ENCODE peak calls at places on chromosome 15, in six cellular contexts. One of them, this sample, is unnamed. For H3K27me3 and H3K36me3, the result is how much of the 10 kb centered on the place peaks cover.

GRCh38 chr15:33716025-33716424 is 252.3 kb upstream of the CHRM5 start:
- DNase-seq in PC-3: no peak
- DNase-seq in CD8-positive, alpha-beta T cell: no peak
- DNase-seq in body of pancreas: no peak
- DNase-seq in breast epithelium: no peak
- DNase-seq in PC-9: no peak
- DNase-seq in this sample: no peak

GRCh38 chr15:96294766-96295165 is 35.7 kb upstream of the NR2F2 start:
- DNase-seq in CD8-positive, alpha-beta T cell: no peak
- DNase-seq in body of pancreas: no peak
- DNase-seq in PC-3: no peak
- DNase-seq in breast epithelium: no peak
- DNase-seq in PC-9: no peak
- DNase-seq in this sample: no peak

GRCh38 chr15:29776859-29777258 is 45.4 kb downstream of the TJP1 start:
- DNase-seq in body of pancreas: no peak
- DNase-seq in CD8-positive, alpha-beta T cell: no peak
- DNase-seq in PC-3: no peak
- DNase-seq in PC-9: no peak
- DNase-seq in breast epithelium: no peak
- DNase-seq in this sample: no peak

GRCh38 chr15:63121382-63122001 is at the start of gene LACTB:
- DNase-seq in body of pancreas: peak
- DNase-seq in CD8-positive, alpha-beta T cell: peak
- DNase-seq in PC-9: peak
- DNase-seq in PC-3: peak
- DNase-seq in breast epithelium: peak
- DNase-seq in this sample: peak

GRCh38 chr15:42107483-42107882 is 13.1 kb upstream of the PLA2G4D start:
- DNase-seq in CD8-positive, alpha-beta T cell: no peak
- DNase-seq in PC-3: no peak
- DNase-seq in breast epithelium: no peak
- DNase-seq in body of pancreas: peak
- DNase-seq in PC-9: no peak
- DNase-seq in this sample: peak

GRCh38 chr15:93987068-93987467 is 244.3 kb upstream of the MCTP2 start:
- DNase-seq in PC-3: no peak
- DNase-seq in PC-9: no peak
- DNase-seq in body of pancreas: no peak
- DNase-seq in CD8-positive, alpha-beta T cell: no peak
- DNase-seq in breast epithelium: no peak
- DNase-seq in this sample: no peak

GRCh38 chr15:31471731-31472430 is 145.2 kb downstream of the KLF13 start:
- DNase-seq in body of pancreas: no peak
- DNase-seq in PC-3: peak
- DNase-seq in PC-9: no peak
- DNase-seq in breast epithelium: no peak
- DNase-seq in CD8-positive, alpha-beta T cell: no peak
- DNase-seq in this sample: peak

GRCh38 chr15:94494732-94495131 is 263.4 kb downstream of the MCTP2 start:
- DNase-seq in PC-3: peak
- DNase-seq in breast epithelium: no peak
- DNase-seq in PC-9: no peak
- DNase-seq in CD8-positive, alpha-beta T cell: no peak
- DNase-seq in body of pancreas: no peak
- DNase-seq in this sample: no peak

GRCh38 chr15:25670025-25670554 is 193.0 kb downstream of the ATP10A start:
- DNase-seq in PC-3: no peak
- DNase-seq in CD8-positive, alpha-beta T cell: no peak
- DNase-seq in PC-9: no peak
- DNase-seq in breast epithelium: no peak
- DNase-seq in body of pancreas: peak
- DNase-seq in this sample: peak

GRCh38 chr15:68704496-68705021 is 116.1 kb downstream of the ANP32A start:
- DNase-seq in CD8-positive, alpha-beta T cell: no peak
- DNase-seq in PC-3: no peak
- DNase-seq in PC-9: no peak
- DNase-seq in breast epithelium: no peak
- DNase-seq in body of pancreas: no peak
- DNase-seq in this sample: peak

GRCh38 chr15:56869573-56869972 is 48.9 kb upstream of the TCF12 start:
- DNase-seq in PC-3: no peak
- DNase-seq in PC-9: no peak
- DNase-seq in breast epithelium: no peak
- DNase-seq in CD8-positive, alpha-beta T cell: no peak
- DNase-seq in body of pancreas: peak
- DNase-seq in this sample: no peak

GRCh38 chr15:50257924-50258323 is 7.6 kb downstream of the HDC start:
- DNase-seq in PC-3: peak
- DNase-seq in body of pancreas: no peak
- DNase-seq in PC-9: peak
- DNase-seq in breast epithelium: no peak
- DNase-seq in CD8-positive, alpha-beta T cell: no peak
- DNase-seq in this sample: no peak

GRCh38 chr15:68424754-68425390 is 7.1 kb downstream of the ITGA11 start:
- DNase-seq in PC-9: no peak
- DNase-seq in breast epithelium: no peak
- DNase-seq in body of pancreas: no peak
- DNase-seq in CD8-positive, alpha-beta T cell: no peak
- DNase-seq in PC-3: no peak
- DNase-seq in this sample: no peak

GRCh38 chr15:77026501-77027110 is 31.7 kb downstream of the PSTPIP1 start:
- DNase-seq in CD8-positive, alpha-beta T cell: no peak
- DNase-seq in PC-3: no peak
- DNase-seq in PC-9: no peak
- DNase-seq in breast epithelium: no peak
- DNase-seq in body of pancreas: no peak
- DNase-seq in this sample: no peak

GRCh38 chr15:34434627-34435305 is 2.8 kb downstream of the GOLGA8A start:
- DNase-seq in breast epithelium: no peak
- DNase-seq in PC-9: no peak
- DNase-seq in body of pancreas: no peak
- DNase-seq in PC-3: no peak
- DNase-seq in CD8-positive, alpha-beta T cell: no peak
- DNase-seq in this sample: no peak

GRCh38 chr15:20356444-20357138 is 185.0 kb downstream of the GOLGA6L6 start:
- DNase-seq in breast epithelium: peak
- DNase-seq in CD8-positive, alpha-beta T cell: peak
- DNase-seq in PC-9: peak
- DNase-seq in body of pancreas: no peak
- DNase-seq in PC-3: peak
- DNase-seq in this sample: peak

GRCh38 chr15:77710637-77711036 is 77.9 kb upstream of the LINGO1 start:
- DNase-seq in breast epithelium: peak
- DNase-seq in PC-3: no peak
- DNase-seq in CD8-positive, alpha-beta T cell: no peak
- DNase-seq in PC-9: no peak
- DNase-seq in body of pancreas: no peak
- DNase-seq in this sample: no peak

DNA sequence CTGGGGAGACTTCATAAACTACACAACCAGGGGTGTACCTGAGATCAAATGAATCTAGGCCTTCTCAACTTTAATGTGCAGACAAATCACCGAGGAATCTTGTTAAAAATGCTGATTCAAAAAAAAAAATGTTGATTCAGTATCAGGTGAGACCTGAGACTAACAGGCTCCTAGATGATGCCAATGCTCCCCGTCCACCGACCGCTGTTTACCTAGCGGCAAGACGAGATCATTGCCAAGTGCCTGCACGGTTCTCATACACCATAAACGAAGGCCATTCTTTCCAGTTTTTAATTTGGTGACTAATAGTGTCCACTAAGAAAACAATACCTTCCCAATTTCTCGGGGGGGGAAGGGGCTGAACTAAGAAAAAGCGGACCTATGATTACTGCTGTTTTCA is 2.5 kb upstream of the FSIP1 start:
- DNase-seq in PC-3: peak
- DNase-seq in body of pancreas: peak
- DNase-seq in PC-9: no peak
- DNase-seq in CD8-positive, alpha-beta T cell: no peak
- DNase-seq in breast epithelium: no peak
- DNase-seq in this sample: no peak
- H3K4me3 ChIP-seq in PC-3: peak
- H3K4me3 ChIP-seq in body of pancreas: no peak
- H3K4me3 ChIP-seq in PC-9: no peak
- H3K4me3 ChIP-seq in CD8-positive, alpha-beta T cell: no peak
- H3K4me3 ChIP-seq in breast epithelium: no peak
- H3K4me3 ChIP-seq in this sample: no peak

GRCh38 chr15:88799341-88799740 is 3.9 kb upstream of the ACAN start:
- DNase-seq in CD8-positive, alpha-beta T cell: no peak
- DNase-seq in body of pancreas: no peak
- DNase-seq in PC-9: no peak
- DNase-seq in breast epithelium: no peak
- DNase-seq in PC-3: no peak
- DNase-seq in this sample: no peak

GRCh38 chr15:88800026-88800425 is 3.2 kb upstream of the ACAN start:
- DNase-seq in body of pancreas: no peak
- DNase-seq in breast epithelium: no peak
- DNase-seq in CD8-positive, alpha-beta T cell: no peak
- DNase-seq in PC-9: no peak
- DNase-seq in PC-3: peak
- DNase-seq in this sample: peak

GRCh38 chr15:88802250-88802990 is 816 bp upstream of the ACAN start:
- DNase-seq in body of pancreas: no peak
- DNase-seq in PC-3: no peak
- DNase-seq in CD8-positive, alpha-beta T cell: no peak
- DNase-seq in PC-9: no peak
- DNase-seq in breast epithelium: no peak
- DNase-seq in this sample: no peak

GRCh38 chr15:88794001-88794400 is 9.2 kb upstream of the ACAN start:
- DNase-seq in PC-9: no peak
- DNase-seq in CD8-positive, alpha-beta T cell: no peak
- DNase-seq in body of pancreas: no peak
- DNase-seq in PC-3: no peak
- DNase-seq in breast epithelium: no peak
- DNase-seq in this sample: no peak

DNA sequence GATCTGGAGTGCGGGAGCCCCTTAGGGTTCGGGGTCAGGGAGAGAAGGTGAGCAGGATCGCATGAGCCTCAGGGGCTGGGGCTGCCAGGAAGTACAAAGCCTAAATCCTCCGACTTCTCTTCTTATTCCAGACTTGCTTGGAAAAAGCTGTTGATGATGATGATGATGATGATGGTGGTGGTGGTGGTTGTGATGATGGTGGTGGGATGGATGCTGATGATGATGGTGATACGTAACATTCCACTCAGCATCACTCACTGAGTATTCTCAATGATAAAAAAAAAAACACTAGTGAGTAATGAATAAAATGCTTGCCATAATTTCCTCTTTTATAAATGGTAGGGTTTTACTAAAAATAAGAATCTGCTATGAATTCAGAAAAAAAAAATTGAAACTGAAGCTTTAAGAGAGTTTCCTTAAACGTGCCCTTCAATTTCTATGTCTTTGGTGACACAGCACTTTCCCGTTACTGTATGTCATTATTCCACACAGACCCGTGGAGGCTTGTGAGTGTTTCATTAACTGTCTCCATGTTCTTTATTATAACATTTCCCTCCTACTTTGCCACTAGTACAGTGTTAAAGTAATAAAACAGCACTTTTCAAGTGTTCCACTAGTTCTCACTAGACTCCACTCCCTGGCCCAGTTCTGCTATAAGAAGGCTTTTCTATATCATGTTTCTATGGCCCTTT is 5.4 kb upstream of the ACAN start:
- DNase-seq in breast epithelium: no peak
- DNase-seq in PC-3: no peak
- DNase-seq in body of pancreas: no peak
- DNase-seq in PC-9: no peak
- DNase-seq in CD8-positive, alpha-beta T cell: no peak
- DNase-seq in this sample: no peak
- H3K27me3 ChIP-seq in breast epithelium: half or more
- H3K27me3 ChIP-seq in PC-3: under half
- H3K27me3 ChIP-seq in body of pancreas: under half
- H3K27me3 ChIP-seq in PC-9: half or more
- H3K27me3 ChIP-seq in CD8-positive, alpha-beta T cell: under half
- H3K27me3 ChIP-seq in this sample: under half

DNA sequence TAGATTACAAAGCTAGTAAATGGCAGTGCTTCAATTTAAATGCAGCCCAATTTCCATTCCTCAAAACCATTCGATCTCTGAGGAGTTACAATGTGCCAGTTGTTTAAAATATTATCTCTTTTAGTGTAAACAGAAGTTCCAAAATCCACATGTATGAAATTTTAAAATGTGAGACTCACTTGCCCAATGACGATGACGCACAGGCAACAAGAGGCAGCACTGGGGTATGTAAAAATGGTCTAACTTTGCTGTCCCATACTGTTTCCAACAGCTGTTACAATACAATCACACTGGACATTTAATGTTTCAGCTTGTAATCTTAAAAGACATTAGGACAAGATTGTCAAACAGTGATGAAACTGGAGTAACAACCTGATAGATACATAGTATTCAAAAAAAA is 12.2 kb downstream of the SLTM start:
- DNase-seq in breast epithelium: no peak
- DNase-seq in PC-3: no peak
- DNase-seq in PC-9: no peak
- DNase-seq in CD8-positive, alpha-beta T cell: no peak
- DNase-seq in body of pancreas: no peak
- DNase-seq in this sample: no peak
- H3K36me3 ChIP-seq in breast epithelium: under half
- H3K36me3 ChIP-seq in PC-3: under half
- H3K36me3 ChIP-seq in PC-9: under half
- H3K36me3 ChIP-seq in CD8-positive, alpha-beta T cell: under half
- H3K36me3 ChIP-seq in body of pancreas: under half
- H3K36me3 ChIP-seq in this sample: half or more

GRCh38 chr15:101126618-101127502 is 125.0 kb downstream of the CHSY1 start:
- DNase-seq in PC-9: no peak
- DNase-seq in PC-3: peak
- DNase-seq in CD8-positive, alpha-beta T cell: no peak
- DNase-seq in body of pancreas: no peak
- DNase-seq in breast epithelium: no peak
- DNase-seq in this sample: peak

GRCh38 chr15:101129851-101130250 is 122.0 kb downstream of the CHSY1 start:
- DNase-seq in breast epithelium: no peak
- DNase-seq in PC-3: no peak
- DNase-seq in body of pancreas: no peak
- DNase-seq in PC-9: no peak
- DNase-seq in CD8-positive, alpha-beta T cell: no peak
- DNase-seq in this sample: no peak

GRCh38 chr15:101127503-101128076 is 124.3 kb downstream of the CHSY1 start:
- DNase-seq in CD8-positive, alpha-beta T cell: no peak
- DNase-seq in body of pancreas: peak
- DNase-seq in PC-3: peak
- DNase-seq in breast epithelium: peak
- DNase-seq in PC-9: no peak
- DNase-seq in this sample: peak

GRCh38 chr15:101128696-101129095 is 123.2 kb downstream of the CHSY1 start:
- DNase-seq in body of pancreas: no peak
- DNase-seq in PC-3: no peak
- DNase-seq in CD8-positive, alpha-beta T cell: no peak
- DNase-seq in breast epithelium: no peak
- DNase-seq in PC-9: no peak
- DNase-seq in this sample: no peak

DNA sequence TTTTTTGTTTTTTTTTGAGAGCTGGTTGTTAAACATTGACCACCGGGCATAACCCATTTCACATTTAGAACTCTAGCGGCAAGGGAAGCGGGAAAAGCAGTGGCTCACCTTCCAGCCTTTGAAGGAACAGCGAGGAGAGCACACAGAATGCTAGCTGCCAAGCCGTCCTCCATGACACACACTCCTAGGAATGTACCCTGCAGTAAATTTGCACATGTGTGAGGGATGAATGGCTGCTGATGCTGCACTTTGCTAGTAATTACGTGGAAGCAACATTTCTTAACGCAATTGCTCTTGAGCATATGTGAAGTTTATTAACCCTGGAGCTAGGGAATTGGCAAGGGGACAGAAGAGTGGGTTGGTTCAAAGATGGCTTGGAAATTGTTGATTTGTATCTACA is 123.7 kb downstream of the CHSY1 start:
- DNase-seq in CD8-positive, alpha-beta T cell: no peak
- DNase-seq in body of pancreas: peak
- DNase-seq in breast epithelium: no peak
- DNase-seq in PC-3: peak
- DNase-seq in PC-9: peak
- DNase-seq in this sample: peak
- H3K4me3 ChIP-seq in CD8-positive, alpha-beta T cell: peak
- H3K4me3 ChIP-seq in body of pancreas: no peak
- H3K4me3 ChIP-seq in breast epithelium: no peak
- H3K4me3 ChIP-seq in PC-3: peak
- H3K4me3 ChIP-seq in PC-9: no peak
- H3K4me3 ChIP-seq in this sample: no peak

This sample was measured in MG63.